ENCODE peak calls at places on chromosomes 13 and 19, in four cellular contexts. Y is IMR-90; R is foreskin fibroblast; N is CD4-positive, alpha-beta memory T cell. X is an unnamed sample.
A peak's percentile ranks its signal among the peaks of the same experiment; 100 is the strongest.

GRCh38 chr13:19957320-19958118 is 1.0 kb upstream of the ZMYM2 start:
- DNase-seq in Y (peak; percentile 18), R (peak; percentile 83), N (peak; percentile 87), X (peak; percentile 69)

GRCh38 chr19:6586726-6587092 is 4.2 kb downstream of the CD70 start:
- DNase-seq in Y (no peak), R (no peak), N (no peak), X (no peak)

GRCh38 chr13:98429977-98430785 is 146.7 kb downstream of the STK24 start:
- DNase-seq in Y (no peak), R (no peak), N (no peak), X (no peak)

GRCh38 chr13:98289339-98289935 is 112.4 kb upstream of the RNF113B start:
- DNase-seq in Y (no peak), R (no peak), N (no peak), X (no peak)

GRCh38 chr13:103006706-103007426 is 59.4 kb downstream of the SLC10A2 start:
- DNase-seq in Y (no peak), R (peak; percentile 81), N (no peak), X (no peak)

GRCh38 chr19:7564866-7565265 is 29.3 kb downstream of the PNPLA6 start:
- DNase-seq in Y (no peak), R (no peak), N (no peak), X (no peak)

GRCh38 chr19:37692956-37693660 is 26.5 kb downstream of the ZNF607 start:
- DNase-seq in Y (no peak), R (no peak), N (no peak), X (no peak)

GRCh38 chr19:46190489-46190888 is 39.1 kb upstream of the IGFL1 start:
- DNase-seq in Y (no peak), R (no peak), N (no peak), X (no peak)

GRCh38 chr19:10929402-10929794 is 787 bp downstream of the TIMM29 start:
- DNase-seq in Y (no peak), R (no peak), N (no peak), X (no peak)

GRCh38 chr19:36497001-36497400 is 7.6 kb upstream of the ZNF566 start:
- DNase-seq in Y (no peak), R (no peak), N (no peak), X (no peak)

GRCh38 chr13:40176242-40176641 is 490.2 kb downstream of the FOXO1 start:
- DNase-seq in Y (no peak), R (no peak), N (no peak), X (no peak)

GRCh38 chr13:82088781-82089180 is 1747.9 kb upstream of the SPRY2 start:
- DNase-seq in Y (no peak), R (no peak), N (no peak), X (no peak)

GRCh38 chr19:46824887-46825730 is 25.5 kb downstream of the AP2S1 start:
- DNase-seq in Y (no peak), R (no peak), N (peak; percentile 26), X (no peak)

GRCh38 chr13:79723462-79724116 is 242.6 kb downstream of the NDFIP2 start:
- DNase-seq in Y (no peak), R (no peak), N (no peak), X (no peak)

GRCh38 chr19:22634450-22634827 is 315 bp downstream of the ZNF492 start:
- DNase-seq in Y (no peak), R (no peak), N (no peak), X (no peak)

GRCh38 chr19:7348587-7349230 is at the start of gene ARHGEF18:
- DNase-seq in Y (no peak), R (no peak), N (peak; percentile 75), X (no peak)

GRCh38 chr13:28609936-28610335 is 49.0 kb upstream of the POMP start:
- DNase-seq in Y (peak; percentile 87), R (peak; percentile 71), N (no peak), X (no peak)

GRCh38 chr19:36449059-36449670 is 30.7 kb upstream of the ZFP82 start:
- DNase-seq in Y (no peak), R (no peak), N (no peak), X (no peak)

GRCh38 chr13:50766043-50766442 is 77.4 kb downstream of the DLEU7 start:
- DNase-seq in Y (no peak), R (peak; percentile 78), N (no peak), X (no peak)

GRCh38 chr19:6440905-6441304 is 7.3 kb upstream of the SLC25A41 start:
- DNase-seq in Y (no peak), R (no peak), N (no peak), X (no peak)

GRCh38 chr13:99220199-99220931 is 19.7 kb downstream of the UBAC2 start:
- DNase-seq in Y (no peak), R (no peak), N (peak; percentile 61), X (no peak)

GRCh38 chr13:42002066-42002465 is 41.2 kb upstream of the VWA8 start:
- DNase-seq in Y (no peak), R (no peak), N (no peak), X (no peak)

GRCh38 chr19:17642656-17643055 is 45.5 kb downstream of the UNC13A start:
- DNase-seq in Y (no peak), R (no peak), N (no peak), X (no peak)

GRCh38 chr13:40624338-40624737 is 42.1 kb downstream of the FOXO1 start:
- DNase-seq in Y (no peak), R (peak; percentile 55), N (no peak), X (no peak)

GRCh38 chr13:27359203-27359821 is 65.1 kb upstream of the GTF3A start:
- DNase-seq in Y (peak; percentile 73), R (peak; percentile 87), N (peak; percentile 62), X (no peak)

GRCh38 chr13:107864543-107865460 is 350.5 kb downstream of the LIG4 start:
- DNase-seq in Y (peak; percentile 86), R (peak; percentile 47), N (no peak), X (peak; percentile 21)

GRCh38 chr19:19074172-19074905 is 10.5 kb downstream of the SLC25A42 start:
- DNase-seq in Y (no peak), R (peak; percentile 16), N (no peak), X (no peak)

GRCh38 chr13:43042410-43042921 is 19.1 kb downstream of the DNAJC15 start:
- DNase-seq in Y (no peak), R (peak; percentile 21), N (no peak), X (no peak)

GRCh38 chr13:97141564-97142005 is 80.5 kb upstream of the MBNL2 start:
- DNase-seq in Y (peak; percentile 94), R (peak; percentile 91), N (no peak), X (no peak)
- H3K4me3 ChIP-seq in Y (no peak overlapping the region), R (no peak overlapping the region), N (no peak overlapping the region), X (peak overlapping the region; percentile 26)

GRCh38 chr19:50331187-50332013 is 2.2 kb upstream of the KCNC3 start:
- DNase-seq in Y (no peak), R (no peak), N (no peak), X (peak; percentile 38)
- H3K4me3 ChIP-seq in Y (no peak overlapping the region), R (no peak overlapping the region), N (no peak overlapping the region), X (peak overlapping the region; percentile 43)

GRCh38 chr19:4909172-4909896 is at the start of gene UHRF1:
- DNase-seq in Y (no peak), R (peak; percentile 44), N (no peak), X (no peak)

GRCh38 chr19:4908311-4908710 is 990 bp upstream of the UHRF1 start:
- DNase-seq in Y (no peak), R (no peak), N (no peak), X (no peak)

GRCh38 chr19:4906963-4907362 is 2.3 kb upstream of the UHRF1 start:
- DNase-seq in Y (no peak), R (no peak), N (no peak), X (no peak)

GRCh38 chr19:4909897-4910593 is 744 bp downstream of the UHRF1 start:
- DNase-seq in Y (peak; percentile 79), R (peak; percentile 97), N (peak; percentile 93), X (peak; percentile 87)

DNA sequence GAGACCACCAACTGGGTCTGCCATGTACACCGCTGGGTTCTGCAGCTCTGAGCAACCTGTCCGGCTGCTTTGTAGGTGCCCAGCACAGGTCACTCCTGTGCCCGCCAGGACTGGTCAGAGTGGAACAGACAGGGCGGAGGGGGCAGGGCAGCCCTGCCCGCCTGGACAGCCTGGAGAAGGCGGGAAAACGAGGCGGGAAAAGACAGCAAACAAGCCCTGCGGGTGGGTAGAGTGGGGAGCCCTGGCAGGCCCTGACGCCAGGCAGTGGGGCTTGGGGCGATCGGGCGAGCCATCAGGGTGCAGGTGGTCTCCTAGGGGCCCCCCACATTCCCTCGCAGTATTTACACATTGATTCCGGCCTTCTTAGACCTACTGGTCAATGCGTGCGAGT is 525 bp upstream of the UHRF1 start:
- DNase-seq in Y (no peak), R (no peak), N (no peak), X (no peak)
- H3K4me3 ChIP-seq in Y (no peak overlapping the region), R (no peak overlapping the region), N (no peak overlapping the region), X (no peak overlapping the region)

GRCh38 chr19:13095934-13096890 is 6.4 kb downstream of the LYL1 start:
- DNase-seq in Y (no peak), R (no peak), N (no peak), X (no peak)
- H3K4me3 ChIP-seq in Y (no peak overlapping the region), R (no peak overlapping the region), N (no peak overlapping the region), X (no peak overlapping the region)

GRCh38 chr13:85619321-85619720 is 179.9 kb downstream of the SLITRK6 start:
- DNase-seq in Y (no peak), R (no peak), N (no peak), X (no peak)
- H3K4me3 ChIP-seq in Y (no peak overlapping the region), R (no peak overlapping the region), N (no peak overlapping the region), X (no peak overlapping the region)

GRCh38 chr19:3623716-3624115 is 2.9 kb downstream of the CACTIN start:
- DNase-seq in Y (no peak), R (no peak), N (no peak), X (peak; percentile 67)

GRCh38 chr19:3622224-3622623 is 4.4 kb downstream of the CACTIN start:
- DNase-seq in Y (no peak), R (no peak), N (no peak), X (no peak)

GRCh38 chr19:3627351-3627723 is 747 bp upstream of the CACTIN start:
- DNase-seq in Y (no peak), R (no peak), N (no peak), X (no peak)

GRCh38 chr19:3625996-3626472 is 556 bp downstream of the CACTIN start:
- DNase-seq in Y (no peak), R (peak; percentile 24), N (no peak), X (no peak)

GRCh38 chr19:3626473-3627350 is at the start of gene CACTIN:
- DNase-seq in Y (peak; percentile 97), R (peak; percentile 99), N (peak; percentile 99), X (peak; percentile 100)
- H3K4me3 ChIP-seq in Y (peak within 1 kb of the TSS; percentile 91), R (peak within 1 kb of the TSS; percentile 95), N (peak within 1 kb of the TSS; percentile 79), X (peak within 1 kb of the TSS; percentile 96)